ENCODE peak calls at places on chromosomes 16 and 17, in five cellular contexts. H is IMR-90, U is A549, E is GM12878, S is SK-N-SH. N is an unnamed sample.

GRCh38 chr17:60169921-60170817 is 20.4 kb downstream of the CA4 start:
- DNase-seq in H (peak), U (no peak), E (no peak), S (no peak), N (peak)

GRCh38 chr17:6755281-6755680 is 565 bp upstream of the XAF1 start:
- DNase-seq in H (no peak), U (no peak), E (no peak), S (peak), N (no peak)

GRCh38 chr17:78379134-78379497 is 667 bp downstream of the PGS1 start:
- DNase-seq in H (peak), U (no peak), E (no peak), S (no peak), N (peak)

GRCh38 chr16:67114793-67115192 is 5.1 kb downstream of the PHAF1 start:
- DNase-seq in H (peak), U (no peak), E (no peak), S (no peak), N (no peak)

GRCh38 chr16:56653218-56653617 is 1.5 kb downstream of the MT1B start:
- DNase-seq in H (no peak), U (no peak), E (no peak), S (no peak), N (no peak)

GRCh38 chr17:50099003-50099402 is 3.9 kb downstream of the PDK2 start:
- DNase-seq in H (no peak), U (no peak), E (no peak), S (no peak), N (no peak)

GRCh38 chr16:85157813-85158701 is 45.8 kb upstream of the CIBAR2 start:
- DNase-seq in H (no peak), U (no peak), E (peak), S (peak), N (peak)

GRCh38 chr17:81900181-81900820 is 1.7 kb upstream of the NPB start:
- DNase-seq in H (no peak), U (no peak), E (no peak), S (no peak), N (no peak)

GRCh38 chr17:78284146-78284545 is 52.7 kb downstream of the TMEM235 start:
- DNase-seq in H (peak), U (peak), E (no peak), S (no peak), N (no peak)

GRCh38 chr16:46789499-46790414 is 41.2 kb downstream of the C16orf87 start:
- DNase-seq in H (peak), U (peak), E (peak), S (peak), N (peak)

GRCh38 chr16:27704252-27704651 is 154.3 kb downstream of the KATNIP start:
- DNase-seq in H (no peak), U (no peak), E (no peak), S (no peak), N (no peak)

GRCh38 chr17:42691021-42691545 is 8.8 kb downstream of the CNTNAP1 start:
- DNase-seq in H (no peak), U (no peak), E (no peak), S (peak), N (no peak)

GRCh38 chr16:7107436-7107835 is 225.2 kb upstream of the RBFOX1 start:
- DNase-seq in H (no peak), U (no peak), E (no peak), S (no peak), N (no peak)

GRCh38 chr17:65220732-65221131 is 83.6 kb downstream of the RGS9 start:
- DNase-seq in H (no peak), U (no peak), E (no peak), S (no peak), N (no peak)

GRCh38 chr16:81600275-81600674 is 155.7 kb downstream of the CMIP start:
- DNase-seq in H (peak), U (peak), E (no peak), S (peak), N (peak)

GRCh38 chr16:54447606-54448440 is 161.2 kb upstream of the IRX3 start:
- DNase-seq in H (peak), U (peak), E (no peak), S (no peak), N (no peak)

GRCh38 chr17:32492281-32492623 is 5.5 kb downstream of the CDK5R1 start:
- DNase-seq in H (no peak), U (no peak), E (no peak), S (no peak), N (no peak)
- TF ChIP-seq SMC3 in H (no peak), U (no peak), E (no peak), S (no peak), N (no peak)

GRCh38 chr16:89397331-89397861 is 93.0 kb downstream of the ANKRD11 start:
- DNase-seq in H (no peak), U (no peak), E (no peak), S (no peak), N (no peak)

GRCh38 chr16:89393731-89394406 is 96.5 kb downstream of the ANKRD11 start:
- DNase-seq in H (no peak), U (no peak), E (no peak), S (no peak), N (peak)

GRCh38 chr16:89396156-89396555 is 94.2 kb downstream of the ANKRD11 start:
- DNase-seq in H (no peak), U (no peak), E (no peak), S (no peak), N (no peak)

GRCh38 chr16:89395150-89396142 is 94.9 kb downstream of the ANKRD11 start:
- DNase-seq in H (peak), U (peak), E (no peak), S (peak), N (peak)

DNA sequence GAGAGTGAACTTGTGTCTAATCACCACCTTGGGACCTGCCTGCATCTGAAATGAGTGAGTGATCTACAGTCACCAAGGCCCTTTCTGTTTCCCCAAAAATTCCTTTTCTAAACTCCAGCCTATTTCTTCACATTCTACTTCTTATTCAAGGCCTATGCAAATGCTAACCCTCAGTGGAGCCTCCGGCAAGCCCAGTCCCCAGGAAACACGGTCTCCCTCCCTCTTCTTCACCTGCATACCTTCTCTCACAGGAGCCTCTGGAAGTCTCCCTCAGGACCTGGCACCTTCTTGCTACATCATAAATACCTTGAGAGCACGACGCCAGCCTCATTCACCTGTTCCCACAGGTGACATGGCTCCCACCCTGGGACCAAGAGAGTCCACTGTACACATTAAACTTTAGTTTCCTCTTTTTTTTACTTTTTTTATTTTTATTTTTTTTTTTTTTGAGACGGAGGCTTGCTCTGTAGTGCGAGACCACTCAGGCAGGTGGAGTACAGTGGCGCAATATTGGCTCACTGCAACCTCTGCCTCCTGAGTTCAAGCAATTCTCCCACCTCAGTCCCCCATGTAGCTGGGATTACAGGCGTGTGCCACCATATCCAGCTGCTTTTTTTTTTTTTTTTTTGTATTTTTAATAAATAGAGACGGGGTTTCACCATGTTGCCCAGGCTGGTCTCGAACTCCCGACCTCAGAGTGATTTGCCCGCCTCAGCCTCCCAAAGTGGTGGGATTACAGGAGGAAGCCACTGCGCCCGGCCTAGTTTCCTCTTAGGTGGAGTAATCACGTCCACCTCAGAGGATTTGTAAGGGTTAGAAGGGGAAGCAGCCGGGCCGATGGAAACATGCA is 97.3 kb downstream of the ANKRD11 start:
- DNase-seq in H (no peak), U (no peak), E (no peak), S (no peak), N (no peak)
- TF ChIP-seq SMC3 in H (no peak), U (no peak), E (no peak), S (no peak), N (no peak)

GRCh38 chr17:57540596-57540995 is 204.5 kb downstream of the CCDC182 start:
- DNase-seq in H (no peak), U (no peak), E (no peak), S (no peak), N (no peak)
- TF ChIP-seq SMC3 in H (no peak), U (no peak), E (no peak), S (no peak), N (no peak)

GRCh38 chr16:11255737-11256656 is at the start of gene SOCS1:
- DNase-seq in H (peak), U (peak), E (no peak), S (peak), N (peak)

GRCh38 chr16:11256657-11257130 is 690 bp upstream of the SOCS1 start:
- DNase-seq in H (peak), U (peak), E (no peak), S (peak), N (no peak)

GRCh38 chr16:11253995-11254912 is 1.8 kb downstream of the SOCS1 start:
- DNase-seq in H (peak), U (no peak), E (no peak), S (no peak), N (no peak)

GRCh38 chr16:11253009-11253994 is 2.7 kb downstream of the SOCS1 start:
- DNase-seq in H (peak), U (no peak), E (no peak), S (no peak), N (no peak)

DNA sequence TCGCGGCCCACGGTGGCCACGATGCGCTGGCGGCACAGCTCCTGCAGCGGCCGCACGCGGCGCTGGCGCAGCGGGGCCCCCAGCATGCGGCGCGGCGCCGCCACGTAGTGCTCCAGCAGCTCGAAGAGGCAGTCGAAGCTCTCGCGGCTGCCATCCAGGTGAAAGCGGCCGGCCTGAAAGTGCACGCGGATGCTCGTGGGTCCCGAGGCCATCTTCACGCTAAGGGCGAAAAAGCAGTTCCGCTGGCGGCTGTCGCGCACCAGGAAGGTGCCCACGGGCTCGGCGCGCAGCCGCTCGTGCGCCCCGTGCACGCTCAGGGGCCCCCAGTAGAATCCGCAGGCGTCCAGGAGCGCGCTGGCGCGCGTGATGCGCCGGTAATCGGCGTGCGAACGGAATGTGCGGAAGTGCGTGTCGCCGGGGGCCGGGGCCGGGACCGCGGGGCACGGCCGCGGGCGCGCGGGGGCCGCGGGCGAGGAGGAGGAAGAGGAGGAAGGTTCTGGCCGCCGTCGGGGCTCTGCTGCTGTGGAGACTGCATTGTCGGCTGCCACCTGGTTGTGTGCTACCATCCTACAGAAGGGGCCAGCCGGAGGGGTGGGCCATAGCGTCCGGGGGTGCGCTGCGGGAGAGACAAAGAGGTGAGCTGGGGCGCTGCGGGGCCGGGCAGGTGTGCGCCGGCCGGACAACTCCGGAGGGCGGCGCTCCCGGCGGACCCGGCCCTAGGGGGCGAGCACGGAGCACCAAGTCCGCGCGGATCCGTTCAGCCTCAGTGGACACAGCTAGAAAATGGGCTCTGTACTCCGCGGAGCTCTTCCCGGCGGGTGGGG is 879 bp downstream of the SOCS1 start:
- DNase-seq in H (peak), U (peak), E (no peak), S (peak), N (no peak)
- TF ChIP-seq SMC3 in H (peak), U (no peak), E (peak), S (no peak), N (no peak)

N was measured in HepG2.